ENCODE peak calls at places on chromosomes 7 and 10, in six cellular contexts. One of them, this sample, is unnamed.

GRCh38 chr10:18221123-18221522 is 80.9 kb downstream of the CACNB2 start:
- DNase-seq in neural progenitor cell: no peak
- DNase-seq in MM.1S: no peak
- DNase-seq in GM23248: peak; percentile 43
- DNase-seq in HCT116: no peak
- DNase-seq in SK-N-SH: no peak
- DNase-seq in this sample: no peak

GRCh38 chr10:133245439-133246235 is 8.0 kb downstream of the VENTX start:
- DNase-seq in neural progenitor cell: peak; percentile 42
- DNase-seq in MM.1S: no peak
- DNase-seq in GM23248: peak; percentile 42
- DNase-seq in HCT116: no peak
- DNase-seq in SK-N-SH: no peak
- DNase-seq in this sample: no peak

GRCh38 chr10:104520653-104521052 is 120.4 kb upstream of the SORCS3 start:
- DNase-seq in neural progenitor cell: no peak
- DNase-seq in MM.1S: no peak
- DNase-seq in GM23248: no peak
- DNase-seq in HCT116: no peak
- DNase-seq in SK-N-SH: no peak
- DNase-seq in this sample: no peak

GRCh38 chr7:94245500-94245899 is 149.2 kb upstream of the COL1A2 start:
- DNase-seq in neural progenitor cell: no peak
- DNase-seq in MM.1S: no peak
- DNase-seq in GM23248: peak; percentile 23
- DNase-seq in HCT116: no peak
- DNase-seq in SK-N-SH: no peak
- DNase-seq in this sample: no peak

GRCh38 chr7:73307436-73307835 is 1.2 kb downstream of the NSUN5 start:
- DNase-seq in neural progenitor cell: no peak
- DNase-seq in MM.1S: no peak
- DNase-seq in GM23248: no peak
- DNase-seq in HCT116: no peak
- DNase-seq in SK-N-SH: no peak
- DNase-seq in this sample: no peak

GRCh38 chr7:94088560-94088959 is 84.4 kb upstream of the BET1 start:
- DNase-seq in neural progenitor cell: no peak
- DNase-seq in MM.1S: no peak
- DNase-seq in GM23248: peak; percentile 62
- DNase-seq in HCT116: no peak
- DNase-seq in SK-N-SH: no peak
- DNase-seq in this sample: no peak

GRCh38 chr7:98022531-98022930 is 32.5 kb upstream of the OCM2 start:
- DNase-seq in neural progenitor cell: no peak
- DNase-seq in MM.1S: no peak
- DNase-seq in GM23248: no peak
- DNase-seq in HCT116: no peak
- DNase-seq in SK-N-SH: no peak
- DNase-seq in this sample: no peak

GRCh38 chr10:100887761-100888296 is 24.9 kb upstream of the SLF2 start:
- DNase-seq in neural progenitor cell: no peak
- DNase-seq in MM.1S: no peak
- DNase-seq in GM23248: no peak
- DNase-seq in HCT116: no peak
- DNase-seq in SK-N-SH: no peak
- DNase-seq in this sample: no peak

GRCh38 chr7:721619-722248 is 4.8 kb upstream of the DNAAF5 start:
- DNase-seq in neural progenitor cell: no peak
- DNase-seq in MM.1S: no peak
- DNase-seq in GM23248: no peak
- DNase-seq in HCT116: no peak
- DNase-seq in SK-N-SH: no peak
- DNase-seq in this sample: no peak

GRCh38 chr7:120997902-120998301 is 9.4 kb downstream of the CPED1 start:
- DNase-seq in neural progenitor cell: no peak
- DNase-seq in MM.1S: peak; percentile 92
- DNase-seq in GM23248: no peak
- DNase-seq in HCT116: no peak
- DNase-seq in SK-N-SH: no peak
- DNase-seq in this sample: no peak

GRCh38 chr7:120996983-120997334 is 8.4 kb downstream of the CPED1 start:
- DNase-seq in neural progenitor cell: no peak
- DNase-seq in MM.1S: peak; percentile 26
- DNase-seq in GM23248: no peak
- DNase-seq in HCT116: no peak
- DNase-seq in SK-N-SH: no peak
- DNase-seq in this sample: no peak

GRCh38 chr7:120998525-120998924 is 10.0 kb downstream of the CPED1 start:
- DNase-seq in neural progenitor cell: no peak
- DNase-seq in MM.1S: no peak
- DNase-seq in GM23248: no peak
- DNase-seq in HCT116: no peak
- DNase-seq in SK-N-SH: no peak
- DNase-seq in this sample: no peak

GRCh38 chr7:121000091-121000983 is 11.8 kb downstream of the CPED1 start:
- DNase-seq in neural progenitor cell: no peak
- DNase-seq in MM.1S: peak; percentile 39
- DNase-seq in GM23248: peak; percentile 71
- DNase-seq in HCT116: no peak
- DNase-seq in SK-N-SH: no peak
- DNase-seq in this sample: no peak

GRCh38 chr7:120998996-120999565 is 10.6 kb downstream of the CPED1 start:
- DNase-seq in neural progenitor cell: no peak
- DNase-seq in MM.1S: no peak
- DNase-seq in GM23248: no peak
- DNase-seq in HCT116: no peak
- DNase-seq in SK-N-SH: no peak
- DNase-seq in this sample: no peak
- H3K9ac ChIP-seq in neural progenitor cell: no peak overlapping the region
- H3K9ac ChIP-seq in MM.1S: no peak overlapping the region
- H3K9ac ChIP-seq in GM23248: peak overlapping the region; percentile 64
- H3K9ac ChIP-seq in HCT116: no peak overlapping the region
- H3K9ac ChIP-seq in SK-N-SH: peak overlapping the region; percentile 22
- H3K9ac ChIP-seq in this sample: no peak overlapping the region

DNA sequence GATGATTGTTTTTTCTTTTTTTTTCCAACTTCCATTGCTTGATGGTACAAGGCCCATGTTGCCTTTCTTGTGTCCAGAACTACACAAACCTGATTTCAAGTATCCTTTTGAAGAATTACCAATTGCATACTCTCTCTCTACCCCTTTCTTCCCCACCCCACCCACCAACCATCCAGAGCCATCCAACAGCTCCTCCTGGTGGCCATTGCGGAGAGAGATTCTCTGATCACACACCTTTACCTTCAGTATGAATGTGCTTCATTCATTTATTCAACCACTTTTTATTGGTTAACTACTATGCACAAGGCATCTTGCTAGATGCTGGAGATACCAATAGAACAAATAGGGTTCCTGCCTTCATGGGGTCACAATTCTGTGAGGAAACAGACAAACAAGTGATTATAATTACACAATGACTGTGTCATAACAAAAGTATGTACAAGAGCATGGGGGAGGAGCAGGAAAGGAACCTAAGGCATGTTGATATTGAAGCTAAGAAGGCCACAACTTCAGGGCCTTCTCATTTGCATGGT is 297.1 kb upstream of the LYZL1 start:
- DNase-seq in neural progenitor cell: peak; percentile 66
- DNase-seq in MM.1S: peak; percentile 14
- DNase-seq in GM23248: peak; percentile 7
- DNase-seq in HCT116: peak; percentile 68
- DNase-seq in SK-N-SH: peak; percentile 48
- DNase-seq in this sample: peak; percentile 72
- TF ChIP-seq EZH2phosphoT487 in neural progenitor cell: no peak
- TF ChIP-seq EZH2phosphoT487 in MM.1S: no peak
- TF ChIP-seq EZH2phosphoT487 in GM23248: no peak
- TF ChIP-seq EZH2phosphoT487 in HCT116: no peak
- TF ChIP-seq EZH2phosphoT487 in SK-N-SH: no peak
- TF ChIP-seq EZH2phosphoT487 in this sample: no peak

GRCh38 chr10:30055094-30055701 is 4.2 kb downstream of the JCAD start:
- DNase-seq in neural progenitor cell: no peak
- DNase-seq in MM.1S: no peak
- DNase-seq in GM23248: peak; percentile 78
- DNase-seq in HCT116: no peak
- DNase-seq in SK-N-SH: no peak
- DNase-seq in this sample: peak; percentile 6
- H3K4me3 ChIP-seq in neural progenitor cell: no peak overlapping the region
- H3K4me3 ChIP-seq in MM.1S: no peak overlapping the region
- H3K4me3 ChIP-seq in GM23248: peak overlapping the region; percentile 76
- H3K4me3 ChIP-seq in HCT116: no peak overlapping the region
- H3K4me3 ChIP-seq in SK-N-SH: peak overlapping the region; percentile 44
- H3K4me3 ChIP-seq in this sample: no peak overlapping the region

GRCh38 chr10:77872947-77873557 is 53.5 kb downstream of the DLG5 start:
- DNase-seq in neural progenitor cell: no peak
- DNase-seq in MM.1S: no peak
- DNase-seq in GM23248: no peak
- DNase-seq in HCT116: no peak
- DNase-seq in SK-N-SH: no peak
- DNase-seq in this sample: peak; percentile 43
- H3K9ac ChIP-seq in neural progenitor cell: no peak overlapping the region
- H3K9ac ChIP-seq in MM.1S: no peak overlapping the region
- H3K9ac ChIP-seq in GM23248: no peak overlapping the region
- H3K9ac ChIP-seq in HCT116: peak overlapping the region; percentile 51
- H3K9ac ChIP-seq in SK-N-SH: no peak overlapping the region
- H3K9ac ChIP-seq in this sample: no peak overlapping the region

GRCh38 chr10:92506336-92506735 is 67.6 kb downstream of the IDE start:
- DNase-seq in neural progenitor cell: peak; percentile 11
- DNase-seq in MM.1S: no peak
- DNase-seq in GM23248: no peak
- DNase-seq in HCT116: no peak
- DNase-seq in SK-N-SH: no peak
- DNase-seq in this sample: no peak

GRCh38 chr10:92505044-92505443 is 68.8 kb downstream of the IDE start:
- DNase-seq in neural progenitor cell: no peak
- DNase-seq in MM.1S: no peak
- DNase-seq in GM23248: no peak
- DNase-seq in HCT116: no peak
- DNase-seq in SK-N-SH: no peak
- DNase-seq in this sample: no peak

DNA sequence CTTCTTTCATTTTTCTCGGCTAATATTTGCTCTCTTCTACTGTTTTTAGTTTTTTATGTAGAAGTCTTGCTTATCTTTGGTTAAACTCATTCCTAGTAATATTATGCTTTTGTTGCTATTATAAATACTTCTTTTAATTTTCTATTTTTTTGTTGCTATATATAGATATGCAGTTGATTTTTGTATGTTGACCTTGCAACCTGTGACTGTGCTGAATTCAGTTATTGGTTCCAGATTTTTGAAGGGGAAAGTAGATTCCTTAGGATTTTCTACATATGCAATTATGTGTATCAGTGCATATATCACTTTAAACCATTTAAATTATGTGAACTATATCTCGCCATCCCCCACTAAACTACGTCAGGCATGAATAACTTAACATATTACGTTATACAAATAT is 71.6 kb downstream of the IDE start:
- DNase-seq in neural progenitor cell: no peak
- DNase-seq in MM.1S: no peak
- DNase-seq in GM23248: no peak
- DNase-seq in HCT116: no peak
- DNase-seq in SK-N-SH: no peak
- DNase-seq in this sample: no peak
- TF ChIP-seq EZH2phosphoT487 in neural progenitor cell: no peak
- TF ChIP-seq EZH2phosphoT487 in MM.1S: no peak
- TF ChIP-seq EZH2phosphoT487 in GM23248: no peak
- TF ChIP-seq EZH2phosphoT487 in HCT116: no peak
- TF ChIP-seq EZH2phosphoT487 in SK-N-SH: no peak
- TF ChIP-seq EZH2phosphoT487 in this sample: no peak

GRCh38 chr7:29113384-29114102 is 32.8 kb downstream of the CPVL start:
- DNase-seq in neural progenitor cell: peak; percentile 54
- DNase-seq in MM.1S: peak; percentile 82
- DNase-seq in GM23248: peak; percentile 61
- DNase-seq in HCT116: peak; percentile 36
- DNase-seq in SK-N-SH: no peak
- DNase-seq in this sample: peak; percentile 89
- H3K4me3 ChIP-seq in neural progenitor cell: no peak overlapping the region
- H3K4me3 ChIP-seq in MM.1S: no peak overlapping the region
- H3K4me3 ChIP-seq in GM23248: no peak overlapping the region
- H3K4me3 ChIP-seq in HCT116: no peak overlapping the region
- H3K4me3 ChIP-seq in SK-N-SH: no peak overlapping the region
- H3K4me3 ChIP-seq in this sample: peak overlapping the region; percentile 1

This sample was measured in PC-3.